ENCODE peak calls at places on chromosomes 2 and 18, in eight cellular contexts. O is MM.1S, Q is H1, J is neural progenitor cell, M is SK-N-SH, B is endothelial cell of umbilical vein, R is PC-9, A is hepatocyte. S is an unnamed sample.

GRCh38 chr2:133390151-133390550 is 178.1 kb downstream of the NCKAP5 start:
- DNase-seq in A (no peak), O (no peak), R (no peak), Q (no peak), J (no peak), M (no peak), B (no peak), S (no peak)

GRCh38 chr2:215137741-215138340 is 585 bp downstream of the ABCA12 start:
- DNase-seq in A (no peak), R (peak), J (no peak), M (peak), O (no peak), B (peak), Q (no peak), S (no peak)

GRCh38 chr2:222903234-222904220 is 42.7 kb downstream of the ACSL3 start:
- DNase-seq in B (peak), A (peak), J (peak), R (peak), Q (no peak), O (peak), M (peak), S (peak)

GRCh38 chr2:65434592-65435241 is 2.3 kb upstream of the SPRED2 start:
- DNase-seq in J (no peak), B (no peak), O (no peak), M (no peak), R (peak), A (no peak), Q (no peak), S (no peak)

GRCh38 chr2:12381543-12382323 is 335.0 kb upstream of the TRIB2 start:
- DNase-seq in A (no peak), Q (peak), M (no peak), B (no peak), J (peak), R (no peak), O (no peak), S (no peak)

GRCh38 chr2:35846-36245 is 10.5 kb downstream of the FAM110C start:
- DNase-seq in J (no peak), A (peak), B (no peak), R (peak), O (no peak), Q (no peak), M (no peak), S (no peak)

GRCh38 chr2:213251618-213252017 is 32.6 kb upstream of the SPAG16 start:
- DNase-seq in A (peak), Q (no peak), B (peak), J (peak), O (peak), R (peak), M (peak), S (peak)

GRCh38 chr18:11309172-11309571 is 159.8 kb upstream of the PIEZO2 start:
- DNase-seq in B (no peak), Q (no peak), M (no peak), R (no peak), O (peak), J (no peak), A (no peak), S (peak)

GRCh38 chr2:219362524-219363164 is 25.1 kb downstream of the DNPEP start:
- DNase-seq in Q (no peak), R (no peak), A (peak), O (peak), M (no peak), J (no peak), B (peak), S (no peak)

GRCh38 chr2:28291811-28292455 is 100.7 kb upstream of the FOSL2 start:
- DNase-seq in R (no peak), M (no peak), A (no peak), J (no peak), O (no peak), Q (no peak), B (no peak), S (no peak)

GRCh38 chr2:101732199-101732598 is 34.7 kb downstream of the MAP4K4 start:
- DNase-seq in Q (no peak), A (no peak), M (no peak), O (no peak), J (no peak), R (no peak), B (no peak), S (no peak)

GRCh38 chr18:60246606-60247005 is 126.0 kb downstream of the MC4R start:
- DNase-seq in R (no peak), B (no peak), J (no peak), Q (no peak), M (no peak), O (peak), A (no peak), S (no peak)

GRCh38 chr18:66826211-66826610 is 222.3 kb upstream of the CDH19 start:
- DNase-seq in B (peak), M (no peak), R (no peak), J (no peak), A (no peak), O (no peak), Q (no peak), S (no peak)

GRCh38 chr18:12946549-12947354 is 1.1 kb upstream of the SEH1L start:
- DNase-seq in M (peak), B (no peak), O (peak), R (peak), J (peak), Q (no peak), A (peak), S (peak)

GRCh38 chr2:122736279-122736678 is 980.8 kb downstream of the TSN start:
- DNase-seq in Q (no peak), J (no peak), A (no peak), R (no peak), B (peak), O (no peak), M (no peak), S (no peak)

GRCh38 chr18:67381608-67382150 is 134.8 kb downstream of the DSEL start:
- DNase-seq in O (no peak), M (no peak), R (no peak), A (no peak), Q (no peak), J (no peak), B (no peak), S (no peak)

GRCh38 chr2:237708491-237708890 is 81.1 kb downstream of the LRRFIP1 start:
- DNase-seq in J (no peak), O (no peak), B (no peak), M (no peak), Q (no peak), A (no peak), R (no peak), S (no peak)

GRCh38 chr2:241703128-241703604 is 1.3 kb downstream of the ING5 start:
- DNase-seq in A (no peak), O (no peak), M (peak), R (no peak), J (no peak), B (peak), Q (no peak), S (no peak)

GRCh38 chr2:186135697-186136096 is 350.4 kb upstream of the ZC3H15 start:
- DNase-seq in B (no peak), M (no peak), O (no peak), R (no peak), Q (no peak), J (no peak), A (no peak), S (no peak)

GRCh38 chr2:234823196-234823876 is 128.5 kb upstream of the SH3BP4 start:
- DNase-seq in Q (no peak), J (peak), M (no peak), R (no peak), A (no peak), B (no peak), O (no peak), S (no peak)

GRCh38 chr2:206217743-206218520 is 56.5 kb upstream of the ZDBF2 start:
- DNase-seq in R (no peak), Q (no peak), A (no peak), B (peak), M (peak), O (no peak), J (peak), S (no peak)

GRCh38 chr2:158120102-158120501 is 18.4 kb downstream of the UPP2 start:
- DNase-seq in B (no peak), A (no peak), Q (no peak), M (no peak), O (peak), J (no peak), R (no peak), S (no peak)

GRCh38 chr18:14025306-14025940 is 106.8 kb downstream of the ZNF519 start:
- DNase-seq in J (no peak), A (no peak), R (no peak), M (no peak), O (no peak), Q (peak), B (no peak), S (no peak)

GRCh38 chr2:170428868-170429267 is 250.9 kb downstream of the MYO3B start:
- DNase-seq in M (no peak), R (no peak), O (no peak), J (no peak), B (no peak), Q (no peak), A (no peak), S (no peak)

GRCh38 chr2:170421175-170421687 is 243.3 kb downstream of the MYO3B start:
- DNase-seq in J (no peak), R (no peak), B (no peak), O (no peak), A (no peak), Q (no peak), M (no peak), S (no peak)

GRCh38 chr2:170423919-170424318 is 246.0 kb downstream of the MYO3B start:
- DNase-seq in A (no peak), Q (no peak), O (no peak), J (no peak), B (no peak), R (no peak), M (no peak), S (no peak)

DNA sequence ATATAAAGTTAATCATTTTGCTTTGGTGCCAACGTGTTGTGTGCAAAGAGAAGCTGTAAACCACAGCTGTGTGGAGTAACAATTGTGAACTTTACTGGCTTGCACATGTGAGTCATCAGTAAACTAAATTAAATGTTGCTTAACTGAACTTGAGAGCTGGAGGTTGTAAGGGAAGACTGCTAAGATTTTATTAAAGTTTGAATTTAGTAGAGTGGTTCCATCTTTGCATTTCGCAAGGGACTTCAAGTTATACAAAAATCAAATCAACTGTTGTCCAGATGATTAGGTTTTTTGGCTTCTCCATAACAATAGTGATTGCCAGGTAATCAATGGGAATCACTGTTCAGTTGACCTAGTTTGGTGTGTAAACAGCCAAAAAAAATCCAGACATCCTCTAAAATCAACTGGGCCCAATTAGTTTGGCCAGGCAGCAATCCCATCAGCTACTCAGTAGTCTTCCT is 247.4 kb downstream of the MYO3B start:
- DNase-seq in J (no peak), A (peak), Q (no peak), B (no peak), M (no peak), R (peak), O (no peak), S (no peak)
- H2AFZ ChIP-seq in J (no peak), A (no peak), Q (no peak), B (no peak), M (no peak), R (no peak), O (no peak), S (no peak)

DNA sequence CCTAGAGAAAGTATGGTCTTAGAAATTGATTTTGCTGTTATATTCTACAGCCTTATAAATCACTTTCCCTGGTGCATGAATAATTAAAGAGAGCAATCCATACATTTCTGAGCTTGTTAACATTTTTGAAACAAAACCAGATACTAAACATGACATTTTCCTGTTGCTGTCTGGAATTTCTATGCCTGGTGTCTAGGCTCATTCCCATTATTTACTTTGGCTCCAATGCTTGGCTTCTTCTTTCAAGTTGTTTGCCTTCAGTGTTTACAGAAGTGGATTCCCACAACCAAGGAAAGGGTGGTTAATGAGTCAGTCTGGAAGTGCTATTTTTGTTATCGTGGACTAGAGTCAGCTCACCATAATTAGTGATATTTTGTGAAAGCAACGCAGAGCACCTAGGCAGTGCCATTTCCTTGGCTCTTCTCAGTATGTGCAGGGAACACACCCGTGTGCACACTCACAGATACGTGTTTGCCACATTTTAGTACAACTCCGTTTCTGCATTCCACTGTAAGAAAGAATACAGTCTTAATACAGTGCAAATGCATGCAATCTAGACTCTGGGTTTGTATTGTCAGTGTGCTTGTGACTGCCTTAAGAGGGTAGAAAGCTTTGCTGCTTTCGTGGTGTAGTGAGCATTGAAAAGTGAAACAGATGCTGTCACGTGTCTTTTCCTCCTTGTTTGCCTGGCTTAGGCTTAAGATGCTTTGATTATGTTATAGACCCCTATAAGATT is 185.0 kb upstream of the RASGRP3 start:
- DNase-seq in M (no peak), O (no peak), J (no peak), Q (no peak), R (peak), B (peak), A (peak), S (no peak)
- H3K4me3 ChIP-seq in M (no peak), O (no peak), J (no peak), Q (no peak), R (peak), B (peak), A (no peak), S (no peak)

GRCh38 chr18:41131050-41131449 is 824.0 kb upstream of the PIK3C3 start:
- DNase-seq in M (no peak), B (no peak), O (no peak), R (no peak), J (no peak), Q (no peak), A (no peak), S (no peak)

GRCh38 chr18:41128126-41128525 is 826.9 kb upstream of the PIK3C3 start:
- DNase-seq in R (no peak), O (no peak), B (no peak), M (no peak), Q (no peak), J (no peak), A (no peak), S (no peak)

GRCh38 chr18:41121116-41121826 is 833.8 kb upstream of the PIK3C3 start:
- DNase-seq in O (no peak), J (peak), Q (no peak), R (no peak), B (peak), A (no peak), M (no peak), S (no peak)

GRCh38 chr18:41128545-41128944 is 826.5 kb upstream of the PIK3C3 start:
- DNase-seq in A (no peak), O (no peak), R (no peak), Q (no peak), M (no peak), B (no peak), J (no peak), S (no peak)

GRCh38 chr18:41126541-41127235 is 828.3 kb upstream of the PIK3C3 start:
- DNase-seq in A (no peak), O (no peak), B (peak), R (no peak), J (no peak), Q (no peak), M (no peak), S (no peak)
- H2AFZ ChIP-seq in A (peak), O (no peak), B (no peak), R (no peak), J (no peak), Q (no peak), M (peak), S (peak)

GRCh38 chr2:86443601-86444000 is 2.4 kb downstream of the KDM3A start:
- DNase-seq in M (no peak), O (no peak), A (no peak), R (no peak), Q (no peak), J (no peak), B (no peak), S (no peak)
- H3K4me3 ChIP-seq in M (no peak), O (no peak), A (no peak), R (peak), Q (no peak), J (peak), B (no peak), S (peak)

DNA sequence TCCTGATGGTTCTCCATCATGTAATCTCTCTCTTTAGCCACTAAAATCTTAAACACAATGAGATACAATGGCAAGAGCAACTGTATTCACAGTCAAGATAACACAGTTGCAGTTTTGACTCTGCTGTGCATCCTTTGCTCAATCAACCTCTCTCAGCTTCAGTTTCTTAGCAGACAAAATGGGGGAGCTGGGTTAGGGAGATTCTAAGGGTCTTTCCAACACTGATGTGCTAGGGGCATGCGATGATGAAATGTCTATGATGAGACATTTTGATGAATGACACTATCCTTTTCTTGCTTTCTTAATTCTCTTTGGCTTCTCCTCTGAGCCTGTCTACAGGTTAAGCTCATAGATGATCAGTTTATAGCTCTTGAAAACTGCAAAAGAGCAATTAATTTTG is 1.1 kb downstream of the SERPINB10 start:
- DNase-seq in R (no peak), M (no peak), B (no peak), J (no peak), O (no peak), Q (no peak), A (no peak), S (no peak)
- H2AFZ ChIP-seq in R (no peak), M (no peak), B (no peak), J (no peak), O (no peak), Q (no peak), A (no peak), S (no peak)

S was measured in Karpas-422.